ENCODE peak calls at places on chromosomes 12 and 14, in ten cellular contexts. L is stimulated activated CD8-positive, alpha-beta memory T cell treated with anti-CD3 and anti-CD28 coated beads, Interleukin-12 subunit alpha, Interleukin-12 subunit beta, amount 100 ng/mL, for 1 hour; I is activated CD4-positive, CD25-positive, alpha-beta regulatory T cell; D is EL; K is NCI-H146; N is neuronal stem cell; S is GM12878; U is IMR-90; Y is glutamatergic neuron; M is AG08395. V is an unnamed sample.

GRCh38 chr12:53997324-53998173 is 2.4 kb upstream of the HOXC9 start:
- DNase-seq in L (no peak), M (no peak), Y (peak), N (no peak), I (no peak), K (no peak), D (no peak), U (no peak), S (no peak), V (no peak)

GRCh38 chr14:68938515-68939423 is 40.3 kb downstream of the ACTN1 start:
- DNase-seq in Y (no peak), N (no peak), U (peak), S (no peak), K (no peak), I (no peak), D (no peak), M (no peak), L (no peak), V (no peak)

GRCh38 chr12:109870648-109871047 is 9.7 kb downstream of the GLTP start:
- DNase-seq in K (no peak), Y (no peak), S (no peak), N (no peak), L (no peak), D (peak), I (no peak), U (peak), M (peak), V (no peak)

GRCh38 chr12:131894981-131895639 is 688 bp downstream of the ULK1 start:
- DNase-seq in K (no peak), M (peak), I (no peak), N (no peak), S (no peak), U (no peak), L (no peak), D (no peak), Y (no peak), V (no peak)

GRCh38 chr12:57603758-57604453 is 718 bp upstream of the DTX3 start:
- DNase-seq in K (no peak), N (no peak), D (peak), Y (no peak), I (no peak), U (peak), S (no peak), L (no peak), M (peak), V (no peak)

GRCh38 chr12:132730353-132730752 is 19.7 kb downstream of the PGAM5 start:
- DNase-seq in I (no peak), N (no peak), Y (no peak), S (no peak), K (no peak), U (no peak), L (no peak), D (no peak), M (no peak), V (no peak)

GRCh38 chr14:84544486-84544885 is 985.5 kb upstream of the FLRT2 start:
- DNase-seq in L (no peak), I (no peak), Y (no peak), D (no peak), S (no peak), N (no peak), K (no peak), M (no peak), U (no peak), V (no peak)

GRCh38 chr14:90579088-90579487 is 182.3 kb downstream of the CALM1 start:
- DNase-seq in U (no peak), K (no peak), M (no peak), L (no peak), I (no peak), Y (no peak), N (no peak), D (no peak), S (no peak), V (no peak)

GRCh38 chr14:35400707-35401421 is 3.7 kb downstream of the NFKBIA start:
- DNase-seq in Y (no peak), S (no peak), K (no peak), U (no peak), N (no peak), I (no peak), M (no peak), D (no peak), L (no peak), V (peak)

GRCh38 chr12:71250186-71250585 is 92.4 kb upstream of the TSPAN8 start:
- DNase-seq in D (no peak), L (no peak), N (no peak), S (no peak), U (no peak), K (no peak), M (no peak), Y (no peak), I (no peak), V (no peak)

GRCh38 chr14:91390165-91390778 is 27.3 kb downstream of the CCDC88C start:
- DNase-seq in D (no peak), I (no peak), M (no peak), N (no peak), K (no peak), L (no peak), U (no peak), Y (no peak), S (no peak), V (no peak)

GRCh38 chr14:95341564-95341963 is 21.9 kb upstream of the CLMN start:
- DNase-seq in D (no peak), S (no peak), U (no peak), Y (no peak), L (no peak), N (no peak), M (no peak), I (no peak), K (no peak), V (no peak)

GRCh38 chr12:98418357-98419075 is 96.9 kb upstream of the TMPO start:
- DNase-seq in M (peak), N (no peak), I (no peak), Y (no peak), U (peak), D (peak), S (no peak), K (no peak), L (no peak), V (no peak)

GRCh38 chr12:105861232-105861631 is 277.5 kb downstream of the NUAK1 start:
- DNase-seq in S (no peak), Y (no peak), L (no peak), N (no peak), I (no peak), D (no peak), U (no peak), K (no peak), M (no peak), V (no peak)

GRCh38 chr14:83779266-83779665 is 1750.7 kb upstream of the FLRT2 start:
- DNase-seq in S (no peak), L (no peak), K (no peak), Y (no peak), I (no peak), U (peak), M (peak), D (peak), N (no peak), V (no peak)

GRCh38 chr12:80352476-80352875 is 91.6 kb upstream of the PTPRQ start:
- DNase-seq in D (peak), L (no peak), K (no peak), I (no peak), S (no peak), Y (no peak), M (no peak), N (no peak), U (peak), V (no peak)

GRCh38 chr12:46148706-46149463 is 120.0 kb downstream of the SLC38A1 start:
- DNase-seq in U (no peak), L (no peak), K (no peak), N (no peak), I (no peak), Y (no peak), D (no peak), S (no peak), M (no peak), V (no peak)

GRCh38 chr12:2642176-2642892 is 152.4 kb upstream of the FKBP4 start:
- DNase-seq in Y (no peak), K (no peak), D (no peak), L (no peak), U (no peak), M (no peak), N (no peak), S (no peak), I (no peak), V (peak)

GRCh38 chr14:67331368-67332125 is 28.1 kb downstream of the ATP6V1D start:
- DNase-seq in D (peak), K (no peak), U (peak), I (no peak), N (no peak), M (peak), S (no peak), Y (no peak), L (no peak), V (no peak)

GRCh38 chr12:26271024-26271423 is 75.7 kb downstream of the SSPN start:
- DNase-seq in U (peak), I (no peak), S (no peak), D (peak), N (no peak), K (no peak), Y (no peak), M (no peak), L (no peak), V (no peak)

GRCh38 chr12:114512351-114512750 is 106.4 kb upstream of the TBX5 start:
- DNase-seq in N (no peak), U (no peak), L (no peak), M (no peak), I (no peak), Y (no peak), K (no peak), S (no peak), D (no peak), V (no peak)

GRCh38 chr14:53108292-53108937 is 44.7 kb downstream of the DDHD1 start:
- DNase-seq in L (no peak), D (no peak), Y (no peak), K (no peak), N (no peak), U (no peak), M (no peak), I (no peak), S (no peak), V (no peak)